ENCODE peak calls at places on chromosomes 13 and 19, in four cellular contexts. Z is K562, R is GM12878, K is GM12891. I is an unnamed sample.

GRCh38 chr13:28100149-28101121 is at the start of gene FLT3:
- DNase-seq in R (no peak), K (peak), Z (peak), I (peak)

GRCh38 chr19:6210721-6211600 is 68.8 kb downstream of the MLLT1 start:
- DNase-seq in R (no peak), Z (no peak), K (no peak), I (no peak)

GRCh38 chr13:99044764-99045163 is 66.9 kb upstream of the DOCK9 start:
- DNase-seq in K (no peak), R (no peak), Z (no peak), I (no peak)

GRCh38 chr13:98807774-98808173 is 55.3 kb upstream of the SLC15A1 start:
- DNase-seq in R (no peak), K (no peak), Z (no peak), I (no peak)

GRCh38 chr13:30865131-30866009 is 40.7 kb upstream of the MEDAG start:
- DNase-seq in R (no peak), Z (peak), K (peak), I (peak)

GRCh38 chr19:43675269-43675879 is 5.4 kb upstream of the PLAUR start:
- DNase-seq in K (no peak), Z (no peak), R (peak), I (no peak)

GRCh38 chr19:29672933-29673336 is 7.7 kb downstream of the PLEKHF1 start:
- DNase-seq in Z (no peak), R (peak), K (no peak), I (no peak)

GRCh38 chr13:34435338-34435737 is 506.7 kb upstream of the NBEA start:
- DNase-seq in K (no peak), R (no peak), Z (no peak), I (no peak)

GRCh38 chr13:96925466-96925865 is 68.8 kb downstream of the OXGR1 start:
- DNase-seq in K (no peak), R (no peak), Z (no peak), I (no peak)

GRCh38 chr19:45104658-45105384 is 11.8 kb downstream of the PPP1R37 start:
- DNase-seq in Z (no peak), K (no peak), R (no peak), I (no peak)

GRCh38 chr13:27036236-27036981 is 135.2 kb downstream of the USP12 start:
- DNase-seq in K (no peak), R (no peak), Z (no peak), I (no peak)

GRCh38 chr13:107715496-107715895 is 499.8 kb downstream of the LIG4 start:
- DNase-seq in R (no peak), K (no peak), Z (no peak), I (no peak)

GRCh38 chr13:51905787-51906186 is 44.0 kb downstream of the CCDC70 start:
- DNase-seq in Z (no peak), R (no peak), K (no peak), I (no peak)

GRCh38 chr13:48412100-48412556 is 785 bp downstream of the LPAR6 start:
- DNase-seq in K (no peak), Z (no peak), R (no peak), I (no peak)

GRCh38 chr13:49932868-49933267 is 3.3 kb downstream of the SPRYD7 start:
- DNase-seq in K (no peak), R (no peak), Z (no peak), I (no peak)

GRCh38 chr13:35143123-35143522 is 201.1 kb downstream of the NBEA start:
- DNase-seq in R (no peak), K (no peak), Z (no peak), I (no peak)

GRCh38 chr19:17877696-17878095 is 6.0 kb downstream of the SLC5A5 start:
- DNase-seq in Z (peak), K (no peak), R (no peak), I (no peak)

GRCh38 chr19:18672606-18673337 is 10.7 kb upstream of the CRTC1 start:
- DNase-seq in R (no peak), K (no peak), Z (no peak), I (no peak)

GRCh38 chr19:13918726-13919411 is 12.9 kb downstream of the CC2D1A start:
- DNase-seq in R (no peak), Z (no peak), K (no peak), I (no peak)

GRCh38 chr19:8571006-8571411 is 6.2 kb downstream of the MYO1F start:
- DNase-seq in Z (no peak), R (no peak), K (no peak), I (peak)

GRCh38 chr19:33358408-33358807 is 15.1 kb upstream of the CEBPG start:
- DNase-seq in Z (no peak), R (no peak), K (no peak), I (no peak)

GRCh38 chr19:43634877-43635560 is 4.6 kb downstream of the CADM4 start:
- DNase-seq in K (no peak), R (no peak), Z (no peak), I (no peak)

GRCh38 chr13:75749407-75749806 is 113.3 kb downstream of the LMO7 start:
- DNase-seq in R (no peak), K (no peak), Z (no peak), I (no peak)

GRCh38 chr19:4152241-4152998 is 1.0 kb upstream of the CREB3L3 start:
- DNase-seq in R (no peak), K (no peak), Z (no peak), I (no peak)

GRCh38 chr19:6970478-6970877 is 50.8 kb downstream of the MBD3L2B start:
- DNase-seq in K (no peak), R (no peak), Z (peak), I (peak)

GRCh38 chr13:45292176-45292575 is 48.8 kb downstream of the TPT1 start:
- DNase-seq in Z (no peak), R (no peak), K (no peak), I (no peak)

GRCh38 chr19:8456064-8456463 is 11.3 kb downstream of the HNRNPM start:
- DNase-seq in Z (no peak), K (no peak), R (no peak), I (no peak)

GRCh38 chr19:38039966-38040365 is 133.0 kb downstream of the SIPA1L3 start:
- DNase-seq in R (no peak), K (no peak), Z (no peak), I (no peak)

GRCh38 chr19:27679399-27679798 is 1533.6 kb downstream of the UQCRFS1 start:
- DNase-seq in R (no peak), Z (no peak), K (no peak), I (no peak)

GRCh38 chr13:99374994-99375805 is 68.0 kb upstream of the GPR183 start:
- DNase-seq in Z (no peak), K (no peak), R (no peak), I (peak)

GRCh38 chr13:112330479-112331407 is 45.4 kb upstream of the SPACA7 start:
- DNase-seq in K (no peak), Z (no peak), R (no peak), I (no peak)

GRCh38 chr19:35932291-35932936 is 3.8 kb upstream of the LRFN3 start:
- DNase-seq in K (no peak), R (no peak), Z (no peak), I (no peak)

GRCh38 chr19:49103331-49104085 is 10.7 kb upstream of the LIN7B start:
- DNase-seq in K (no peak), R (no peak), Z (peak), I (no peak)

GRCh38 chr13:93227280-93227905 is 786 bp downstream of the GPC6 start:
- DNase-seq in R (no peak), Z (no peak), K (peak), I (no peak)

GRCh38 chr19:7704280-7705060 is 2.5 kb upstream of the FCER2 start:
- DNase-seq in R (no peak), Z (no peak), K (no peak), I (no peak)

GRCh38 chr19:14544977-14545715 is 15.8 kb downstream of the TECR start:
- DNase-seq in K (no peak), R (no peak), Z (no peak), I (no peak)

GRCh38 chr19:343451-343931 is 1.1 kb downstream of the MIER2 start:
- DNase-seq in R (no peak), K (no peak), Z (no peak), I (no peak)

GRCh38 chr13:99496322-99497142 is 4.7 kb upstream of the TM9SF2 start:
- DNase-seq in Z (no peak), K (no peak), R (peak), I (peak)

GRCh38 chr19:46482645-46483044 is 11.3 kb upstream of the PNMA8A start:
- DNase-seq in R (no peak), K (no peak), Z (no peak), I (no peak)

DNA sequence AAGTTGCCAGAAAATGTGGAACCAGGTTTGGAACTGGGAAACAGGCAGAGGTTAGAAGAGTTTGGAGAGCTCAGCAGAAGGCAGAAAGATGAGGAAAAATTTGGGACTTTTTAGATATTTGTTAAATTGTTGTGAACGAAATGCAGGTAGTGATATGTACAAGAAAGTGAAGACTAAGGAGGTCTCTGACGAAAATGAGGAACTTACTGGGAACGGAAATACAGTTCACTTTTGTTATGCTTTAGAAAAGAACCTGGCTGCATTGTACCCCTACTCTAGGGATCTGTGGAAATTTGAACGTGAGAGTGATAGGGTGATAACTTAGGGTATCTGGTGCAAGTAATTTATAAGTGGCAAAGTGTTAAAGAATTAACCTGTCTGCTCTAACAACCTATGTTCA is 632.4 kb downstream of the SLITRK5 start:
- DNase-seq in Z (no peak), R (no peak), K (no peak), I (no peak)
- TF ChIP-seq SPI1 in Z (no peak), R (no peak), K (no peak), I (no peak)

DNA sequence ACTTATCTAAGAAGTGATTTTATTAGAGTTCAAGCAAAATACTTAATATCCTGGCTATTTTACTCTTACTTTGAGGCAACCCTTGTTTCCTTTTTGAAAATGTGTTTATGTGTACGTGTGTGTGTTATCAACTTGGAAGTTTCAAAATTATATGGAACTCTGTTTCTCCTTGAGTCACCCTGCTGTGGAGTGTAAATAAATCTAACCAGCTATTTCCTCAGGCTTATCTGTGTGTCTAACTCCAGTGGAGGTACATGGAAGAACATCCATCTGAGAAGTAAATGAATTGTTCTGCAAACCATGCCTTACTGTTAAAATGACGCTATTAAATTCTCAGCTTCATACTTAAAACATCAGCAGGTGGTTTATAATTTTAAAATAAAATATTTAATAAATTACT is 583.4 kb upstream of the SLITRK5 start:
- DNase-seq in Z (no peak), R (no peak), K (no peak), I (no peak)
- TF ChIP-seq SPI1 in Z (no peak), R (no peak), K (no peak), I (no peak)

DNA sequence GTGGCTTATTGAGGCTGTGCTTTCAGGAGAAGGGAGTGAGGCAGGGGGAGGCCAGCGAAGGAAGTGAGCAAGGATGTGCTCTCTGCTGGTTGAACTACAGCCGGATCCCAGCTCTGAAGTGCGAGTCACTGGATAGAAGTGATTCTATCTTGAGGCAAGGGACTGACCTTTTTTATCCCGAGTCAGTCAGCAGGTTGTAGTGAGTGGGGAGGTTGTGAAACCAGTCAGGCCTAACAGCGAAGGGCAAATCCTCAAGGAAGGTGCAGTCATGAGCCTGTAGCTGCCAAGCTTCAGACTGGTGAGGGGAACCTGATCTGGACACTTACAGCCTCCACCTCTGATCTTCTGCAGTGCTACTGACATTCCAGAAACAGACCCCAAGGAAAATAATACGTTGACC is 18.6 kb downstream of the SCEL start:
- DNase-seq in R (no peak), Z (no peak), K (no peak), I (no peak)
- TF ChIP-seq SPI1 in R (no peak), Z (no peak), K (no peak), I (no peak)

GRCh38 chr13:113588394-113589111 is 4.0 kb downstream of the TFDP1 start:
- DNase-seq in R (no peak), Z (no peak), K (no peak), I (no peak)
- TF ChIP-seq SPI1 in R (no peak), Z (no peak), K (no peak), I (no peak)

GRCh38 chr13:46685006-46685730 is 111.8 kb downstream of the ESD start:
- DNase-seq in K (no peak), R (no peak), Z (no peak), I (no peak)

GRCh38 chr13:46687810-46688209 is 109.2 kb downstream of the ESD start:
- DNase-seq in K (no peak), R (no peak), Z (no peak), I (no peak)

GRCh38 chr13:46683879-46684278 is 113.1 kb downstream of the ESD start:
- DNase-seq in Z (no peak), K (no peak), R (no peak), I (no peak)

GRCh38 chr13:46684287-46685001 is 112.5 kb downstream of the ESD start:
- DNase-seq in K (no peak), Z (no peak), R (no peak), I (no peak)

GRCh38 chr13:46686171-46686570 is 110.8 kb downstream of the ESD start:
- DNase-seq in K (no peak), Z (no peak), R (no peak), I (no peak)
- TF ChIP-seq SPI1 in K (no peak), Z (no peak), R (no peak), I (no peak)

DNA sequence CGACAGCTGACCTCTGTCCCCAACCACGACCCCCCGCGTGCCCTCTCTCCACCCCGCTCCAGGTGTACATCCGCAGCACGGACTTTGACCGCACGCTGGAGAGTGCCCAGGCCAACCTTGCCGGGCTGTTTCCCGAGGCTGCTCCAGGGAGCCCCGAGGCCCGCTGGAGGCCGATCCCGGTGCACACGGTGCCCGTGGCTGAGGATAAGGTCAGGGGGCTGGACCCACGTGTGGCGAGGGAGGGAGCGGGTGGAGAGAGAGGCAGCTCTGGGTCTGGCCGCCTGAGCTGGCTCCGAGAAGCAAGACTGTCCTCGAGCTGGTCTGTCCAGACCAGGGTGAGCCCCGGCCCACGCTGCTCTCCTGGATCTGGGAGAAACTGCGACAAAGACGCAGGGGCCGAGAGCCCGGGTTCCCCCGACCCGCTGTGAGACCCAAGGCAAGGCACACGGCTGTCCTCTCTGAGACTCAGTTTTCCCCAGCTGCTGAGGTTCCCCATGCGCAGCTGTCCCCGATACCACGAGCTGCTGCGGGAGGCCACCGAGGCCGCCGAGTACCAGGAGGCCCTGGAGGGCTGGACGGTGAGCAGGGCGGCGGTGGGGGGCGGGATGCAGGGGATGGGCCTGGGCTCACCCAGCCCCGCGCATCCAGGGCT is 1.5 kb downstream of the ACP4 start:
- DNase-seq in K (no peak), Z (no peak), R (no peak), I (no peak)
- TF ChIP-seq SPI1 in K (no peak), Z (no peak), R (no peak), I (no peak)

GRCh38 chr13:90197722-90198121 is 1149.8 kb upstream of the MIR17HG start:
- DNase-seq in Z (no peak), K (no peak), R (no peak), I (no peak)

GRCh38 chr13:90201198-90201597 is 1146.3 kb upstream of the MIR17HG start:
- DNase-seq in R (no peak), K (no peak), Z (no peak), I (no peak)

GRCh38 chr13:90205081-90205480 is 1142.4 kb upstream of the MIR17HG start:
- DNase-seq in R (no peak), Z (no peak), K (no peak), I (no peak)

GRCh38 chr13:90205911-90206310 is 1141.6 kb upstream of the MIR17HG start:
- DNase-seq in R (no peak), K (no peak), Z (no peak), I (no peak)

GRCh38 chr13:90201676-90202425 is 1145.6 kb upstream of the MIR17HG start:
- DNase-seq in R (no peak), K (no peak), Z (no peak), I (no peak)
- TF ChIP-seq SPI1 in R (no peak), K (no peak), Z (no peak), I (no peak)

DNA sequence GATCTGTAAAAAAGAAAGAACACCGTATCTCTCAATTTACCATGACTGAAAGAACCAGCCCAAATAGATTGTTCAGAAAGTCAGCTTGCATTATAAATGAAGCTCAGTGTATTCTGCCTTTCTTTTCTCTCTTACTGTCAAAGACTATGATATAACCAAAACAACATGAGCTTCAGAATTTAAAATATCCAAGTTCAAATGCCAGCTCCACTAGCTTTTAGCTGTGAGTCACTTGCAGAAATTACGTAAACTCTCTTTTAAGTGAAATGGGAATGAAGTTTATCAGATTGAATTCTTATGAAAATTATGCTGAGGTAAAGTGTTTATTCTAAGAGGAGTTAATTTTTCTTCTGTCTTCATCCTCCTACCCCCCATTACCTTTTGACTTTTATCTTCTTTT is 20.0 kb upstream of the POSTN start:
- DNase-seq in R (no peak), Z (no peak), K (no peak), I (no peak)
- TF ChIP-seq SPI1 in R (no peak), Z (no peak), K (no peak), I (no peak)